ENCODE peak calls at places on chromosome X, in eight cellular contexts. R, W, S, Y, I, Q, T and G are unnamed samples.

GRCh38 chrX:13716905-13717304 is 17.5 kb downstream of the TRAPPC2 start:
- DNase-seq in R (no peak), W (no peak), S (no peak), Y (no peak), I (peak; percentile 48), Q (no peak), T (no peak), G (peak; percentile 44)

GRCh38 chrX:12919051-12919450 is 12.6 kb downstream of the TLR8 start:
- DNase-seq in R (no peak), W (no peak), S (no peak), Y (no peak), I (no peak), Q (no peak), T (no peak), G (no peak)

GRCh38 chrX:155313766-155314165 is 20.6 kb downstream of the CLIC2 start:
- DNase-seq in R (no peak), W (no peak), S (no peak), Y (no peak), I (no peak), Q (no peak), T (no peak), G (no peak)

GRCh38 chrX:50211510-50211909 is 6.9 kb downstream of the CCNB3 start:
- DNase-seq in R (no peak), W (no peak), S (no peak), Y (peak; percentile 6), I (no peak), Q (no peak), T (no peak), G (no peak)

GRCh38 chrX:149648932-149649331 is 17.3 kb upstream of the TMEM185A start:
- DNase-seq in R (no peak), W (no peak), S (no peak), Y (no peak), I (no peak), Q (no peak), T (no peak), G (no peak)

GRCh38 chrX:21153503-21153902 is 220.7 kb upstream of the CNKSR2 start:
- DNase-seq in R (no peak), W (peak; percentile 18), S (no peak), Y (no peak), I (no peak), Q (peak; percentile 14), T (peak; percentile 5), G (no peak)

GRCh38 chrX:120560842-120561633 is at the start of gene CUL4B:
- DNase-seq in R (peak; percentile 70), W (peak; percentile 93), S (peak; percentile 93), Y (peak; percentile 84), I (peak; percentile 89), Q (peak; percentile 94), T (peak; percentile 41), G (peak; percentile 94)

GRCh38 chrX:117972681-117973080 is 143.9 kb downstream of the KLHL13 start:
- DNase-seq in R (no peak), W (no peak), S (no peak), Y (no peak), I (no peak), Q (no peak), T (no peak), G (no peak)

GRCh38 chrX:88990882-88991582 is 244.0 kb downstream of the CPXCR1 start:
- DNase-seq in R (no peak), W (no peak), S (no peak), Y (no peak), I (no peak), Q (no peak), T (no peak), G (no peak)

GRCh38 chrX:133670394-133670793 is 255.1 kb upstream of the GPC4 start:
- DNase-seq in R (no peak), W (no peak), S (no peak), Y (peak; percentile 11), I (no peak), Q (no peak), T (no peak), G (no peak)